ENCODE peak calls at places on chromosomes 16 and 17, in six cellular contexts. One of them, this sample, is unnamed.

GRCh38 chr17:59754547-59754946 is 47.1 kb downstream of the VMP1 start:
- DNase-seq in H1: no peak
- DNase-seq in neuronal stem cell: no peak
- DNase-seq in H9: no peak
- DNase-seq in IMR-90: peak
- DNase-seq in trophoblast cell: no peak
- DNase-seq in this sample: peak

GRCh38 chr16:12833939-12834338 is 30.3 kb upstream of the CPPED1 start:
- DNase-seq in H1: peak
- DNase-seq in neuronal stem cell: no peak
- DNase-seq in H9: peak
- DNase-seq in IMR-90: no peak
- DNase-seq in trophoblast cell: no peak
- DNase-seq in this sample: no peak

GRCh38 chr17:7677388-7678067 is 9.8 kb downstream of the TP53 start:
- DNase-seq in H1: no peak
- DNase-seq in neuronal stem cell: no peak
- DNase-seq in H9: peak
- DNase-seq in IMR-90: no peak
- DNase-seq in trophoblast cell: no peak
- DNase-seq in this sample: no peak

GRCh38 chr17:38585056-38585804 is 20.5 kb downstream of the SRCIN1 start:
- DNase-seq in H1: no peak
- DNase-seq in neuronal stem cell: no peak
- DNase-seq in H9: peak
- DNase-seq in IMR-90: no peak
- DNase-seq in trophoblast cell: no peak
- DNase-seq in this sample: no peak

GRCh38 chr16:10219742-10220141 is 37.5 kb upstream of the GRIN2A start:
- DNase-seq in H1: no peak
- DNase-seq in neuronal stem cell: no peak
- DNase-seq in H9: no peak
- DNase-seq in IMR-90: no peak
- DNase-seq in trophoblast cell: no peak
- DNase-seq in this sample: no peak

GRCh38 chr17:69525920-69526841 is 111.7 kb downstream of the MAP2K6 start:
- DNase-seq in H1: peak
- DNase-seq in neuronal stem cell: peak
- DNase-seq in H9: peak
- DNase-seq in IMR-90: peak
- DNase-seq in trophoblast cell: peak
- DNase-seq in this sample: peak

GRCh38 chr16:21646091-21646490 is 6.3 kb downstream of the IGSF6 start:
- DNase-seq in H1: no peak
- DNase-seq in neuronal stem cell: no peak
- DNase-seq in H9: no peak
- DNase-seq in IMR-90: no peak
- DNase-seq in trophoblast cell: no peak
- DNase-seq in this sample: peak

GRCh38 chr16:2329532-2329931 is 11.0 kb downstream of the ABCA3 start:
- DNase-seq in H1: no peak
- DNase-seq in neuronal stem cell: no peak
- DNase-seq in H9: no peak
- DNase-seq in IMR-90: no peak
- DNase-seq in trophoblast cell: no peak
- DNase-seq in this sample: no peak

GRCh38 chr17:50144845-50145531 is 5.5 kb downstream of the PPP1R9B start:
- DNase-seq in H1: no peak
- DNase-seq in neuronal stem cell: no peak
- DNase-seq in H9: no peak
- DNase-seq in IMR-90: no peak
- DNase-seq in trophoblast cell: no peak
- DNase-seq in this sample: no peak

GRCh38 chr17:75477493-75477862 is 21.0 kb downstream of the TMEM94 start:
- DNase-seq in H1: no peak
- DNase-seq in neuronal stem cell: no peak
- DNase-seq in H9: no peak
- DNase-seq in IMR-90: no peak
- DNase-seq in trophoblast cell: no peak
- DNase-seq in this sample: no peak

GRCh38 chr17:9274119-9274445 is 252.8 kb downstream of the NTN1 start:
- DNase-seq in H1: no peak
- DNase-seq in neuronal stem cell: no peak
- DNase-seq in H9: no peak
- DNase-seq in IMR-90: no peak
- DNase-seq in trophoblast cell: no peak
- DNase-seq in this sample: no peak

GRCh38 chr16:89210904-89211515 is 6.5 kb upstream of the ZNF778 start:
- DNase-seq in H1: no peak
- DNase-seq in neuronal stem cell: no peak
- DNase-seq in H9: no peak
- DNase-seq in IMR-90: peak
- DNase-seq in trophoblast cell: no peak
- DNase-seq in this sample: no peak

GRCh38 chr16:48136547-48137360 is 19.0 kb downstream of the ABCC12 start:
- DNase-seq in H1: no peak
- DNase-seq in neuronal stem cell: no peak
- DNase-seq in H9: no peak
- DNase-seq in IMR-90: no peak
- DNase-seq in trophoblast cell: no peak
- DNase-seq in this sample: no peak

GRCh38 chr16:22092143-22092933 is at the start of gene VWA3A:
- DNase-seq in H1: no peak
- DNase-seq in neuronal stem cell: peak
- DNase-seq in H9: peak
- DNase-seq in IMR-90: peak
- DNase-seq in trophoblast cell: peak
- DNase-seq in this sample: peak

GRCh38 chr17:27417596-27418365 is 38.5 kb upstream of the KSR1 start:
- DNase-seq in H1: no peak
- DNase-seq in neuronal stem cell: no peak
- DNase-seq in H9: no peak
- DNase-seq in IMR-90: no peak
- DNase-seq in trophoblast cell: no peak
- DNase-seq in this sample: no peak

GRCh38 chr17:35692811-35693210 is 38.6 kb upstream of the RASL10B start:
- DNase-seq in H1: no peak
- DNase-seq in neuronal stem cell: no peak
- DNase-seq in H9: no peak
- DNase-seq in IMR-90: no peak
- DNase-seq in trophoblast cell: no peak
- DNase-seq in this sample: no peak
- H4K91ac ChIP-seq in H1: no peak
- H4K91ac ChIP-seq in neuronal stem cell: no peak
- H4K91ac ChIP-seq in H9: no peak
- H4K91ac ChIP-seq in IMR-90: no peak
- H4K91ac ChIP-seq in trophoblast cell: no peak
- H4K91ac ChIP-seq in this sample: no peak

GRCh38 chr16:68860978-68861892 is 17.9 kb downstream of the TANGO6 start:
- DNase-seq in H1: no peak
- DNase-seq in neuronal stem cell: no peak
- DNase-seq in H9: no peak
- DNase-seq in IMR-90: no peak
- DNase-seq in trophoblast cell: no peak
- DNase-seq in this sample: no peak
- H4K91ac ChIP-seq in H1: no peak
- H4K91ac ChIP-seq in neuronal stem cell: no peak
- H4K91ac ChIP-seq in H9: no peak
- H4K91ac ChIP-seq in IMR-90: no peak
- H4K91ac ChIP-seq in trophoblast cell: no peak
- H4K91ac ChIP-seq in this sample: no peak

GRCh38 chr17:48276776-48277175 is 153.2 kb downstream of the SKAP1 start:
- DNase-seq in H1: no peak
- DNase-seq in neuronal stem cell: no peak
- DNase-seq in H9: no peak
- DNase-seq in IMR-90: no peak
- DNase-seq in trophoblast cell: no peak
- DNase-seq in this sample: no peak
- H4K91ac ChIP-seq in H1: no peak
- H4K91ac ChIP-seq in neuronal stem cell: no peak
- H4K91ac ChIP-seq in H9: no peak
- H4K91ac ChIP-seq in IMR-90: no peak
- H4K91ac ChIP-seq in trophoblast cell: no peak
- H4K91ac ChIP-seq in this sample: no peak

DNA sequence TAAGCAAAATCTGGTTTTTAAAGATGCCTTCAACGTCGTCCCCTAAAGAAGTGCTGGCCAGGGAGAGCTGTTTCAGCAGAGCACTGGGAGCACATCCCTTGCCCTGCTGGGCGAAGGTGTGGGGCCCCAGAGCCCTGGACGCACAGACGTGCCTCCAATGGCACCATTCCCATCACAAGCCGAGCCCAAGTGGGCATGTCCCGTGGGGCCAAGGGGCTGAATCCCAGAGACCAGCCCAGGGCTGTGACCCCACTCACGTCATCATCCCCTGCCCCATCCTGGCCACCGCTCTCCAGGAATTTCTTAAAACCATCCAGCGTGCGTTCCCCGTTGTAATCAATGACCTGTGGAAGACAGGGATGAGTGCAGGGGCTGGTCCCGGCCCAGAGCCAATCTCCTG is 10.0 kb upstream of the PPP1R27 start:
- DNase-seq in H1: no peak
- DNase-seq in neuronal stem cell: no peak
- DNase-seq in H9: no peak
- DNase-seq in IMR-90: no peak
- DNase-seq in trophoblast cell: no peak
- DNase-seq in this sample: no peak
- H4K91ac ChIP-seq in H1: no peak
- H4K91ac ChIP-seq in neuronal stem cell: no peak
- H4K91ac ChIP-seq in H9: no peak
- H4K91ac ChIP-seq in IMR-90: no peak
- H4K91ac ChIP-seq in trophoblast cell: no peak
- H4K91ac ChIP-seq in this sample: no peak

DNA sequence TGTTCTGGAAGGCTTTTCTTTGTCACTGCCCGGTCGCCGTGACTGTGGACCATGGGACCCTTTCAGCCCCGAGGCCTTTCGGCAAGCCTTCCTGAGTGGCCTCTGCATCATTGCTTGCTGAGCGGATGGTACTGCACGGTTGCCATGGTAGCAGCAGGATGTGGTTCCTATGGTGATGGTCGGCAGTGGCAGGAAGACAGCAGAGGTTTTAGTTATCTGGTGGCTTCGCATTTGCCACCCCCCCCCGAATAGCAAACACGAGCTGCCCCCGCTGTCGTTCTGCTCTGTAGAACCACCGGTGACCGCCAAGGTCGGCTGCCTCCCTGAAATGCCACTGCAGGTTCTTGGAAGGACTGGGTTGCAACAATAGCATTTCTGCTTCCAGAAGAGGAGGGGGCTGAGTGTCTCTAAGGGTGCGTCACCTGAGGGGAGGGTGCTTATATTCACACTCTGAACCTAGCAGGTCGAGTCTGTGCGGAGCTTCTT is 76.6 kb downstream of the CMIP start:
- DNase-seq in H1: no peak
- DNase-seq in neuronal stem cell: no peak
- DNase-seq in H9: no peak
- DNase-seq in IMR-90: no peak
- DNase-seq in trophoblast cell: no peak
- DNase-seq in this sample: no peak
- H4K91ac ChIP-seq in H1: no peak
- H4K91ac ChIP-seq in neuronal stem cell: no peak
- H4K91ac ChIP-seq in H9: no peak
- H4K91ac ChIP-seq in IMR-90: no peak
- H4K91ac ChIP-seq in trophoblast cell: no peak
- H4K91ac ChIP-seq in this sample: peak

GRCh38 chr17:1890758-1891450 is 61.1 kb downstream of the RPA1 start:
- DNase-seq in H1: no peak
- DNase-seq in neuronal stem cell: no peak
- DNase-seq in H9: no peak
- DNase-seq in IMR-90: no peak
- DNase-seq in trophoblast cell: no peak
- DNase-seq in this sample: no peak
- H4K91ac ChIP-seq in H1: no peak
- H4K91ac ChIP-seq in neuronal stem cell: no peak
- H4K91ac ChIP-seq in H9: no peak
- H4K91ac ChIP-seq in IMR-90: no peak
- H4K91ac ChIP-seq in trophoblast cell: no peak
- H4K91ac ChIP-seq in this sample: no peak

GRCh38 chr17:54991567-54991966 is 23.0 kb downstream of the STXBP4 start:
- DNase-seq in H1: no peak
- DNase-seq in neuronal stem cell: no peak
- DNase-seq in H9: no peak
- DNase-seq in IMR-90: no peak
- DNase-seq in trophoblast cell: no peak
- DNase-seq in this sample: no peak
- H4K91ac ChIP-seq in H1: no peak
- H4K91ac ChIP-seq in neuronal stem cell: no peak
- H4K91ac ChIP-seq in H9: no peak
- H4K91ac ChIP-seq in IMR-90: no peak
- H4K91ac ChIP-seq in trophoblast cell: no peak
- H4K91ac ChIP-seq in this sample: no peak

GRCh38 chr17:78840530-78840779 is 159 bp downstream of the USP36 start:
- DNase-seq in H1: no peak
- DNase-seq in neuronal stem cell: no peak
- DNase-seq in H9: no peak
- DNase-seq in IMR-90: no peak
- DNase-seq in trophoblast cell: no peak
- DNase-seq in this sample: no peak

GRCh38 chr17:78840780-78841611 is at the start of gene USP36:
- DNase-seq in H1: peak
- DNase-seq in neuronal stem cell: peak
- DNase-seq in H9: peak
- DNase-seq in IMR-90: peak
- DNase-seq in trophoblast cell: peak
- DNase-seq in this sample: peak

GRCh38 chr17:78838574-78839005 is 2.0 kb downstream of the USP36 start:
- DNase-seq in H1: no peak
- DNase-seq in neuronal stem cell: no peak
- DNase-seq in H9: no peak
- DNase-seq in IMR-90: no peak
- DNase-seq in trophoblast cell: no peak
- DNase-seq in this sample: no peak

GRCh38 chr17:78839173-78839761 is 1.3 kb downstream of the USP36 start:
- DNase-seq in H1: no peak
- DNase-seq in neuronal stem cell: no peak
- DNase-seq in H9: no peak
- DNase-seq in IMR-90: peak
- DNase-seq in trophoblast cell: no peak
- DNase-seq in this sample: no peak

GRCh38 chr17:78839762-78840529 is 668 bp downstream of the USP36 start:
- DNase-seq in H1: no peak
- DNase-seq in neuronal stem cell: peak
- DNase-seq in H9: peak
- DNase-seq in IMR-90: peak
- DNase-seq in trophoblast cell: no peak
- DNase-seq in this sample: peak
- H4K91ac ChIP-seq in H1: no peak
- H4K91ac ChIP-seq in neuronal stem cell: no peak
- H4K91ac ChIP-seq in H9: no peak
- H4K91ac ChIP-seq in IMR-90: peak
- H4K91ac ChIP-seq in trophoblast cell: peak
- H4K91ac ChIP-seq in this sample: peak

This sample was measured in mesenchymal stem cell.